ENCODE peak calls at places on chromosomes 2 and 18, in six cellular contexts. P is AG08395; F is effector memory CD4-positive, alpha-beta T cell; W is CD8-positive, alpha-beta memory T cell; O is neuronal stem cell; U is EL. R is an unnamed sample.
A peak's percentile ranks its signal among the peaks of the same experiment; 100 is the strongest.

GRCh38 chr2:26970244-26970927 is at the start of gene MAPRE3:
- DNase-seq in P (peak; percentile 94), W (peak; percentile 80), O (peak; percentile 97), F (peak; percentile 82), U (peak; percentile 63), R (peak; percentile 93)

GRCh38 chr18:12540751-12541150 is 117.2 kb downstream of the SPIRE1 start:
- DNase-seq in F (no peak), O (no peak), U (no peak), W (no peak), P (no peak), R (no peak)

GRCh38 chr2:126733795-126734194 is 77.8 kb downstream of the GYPC start:
- DNase-seq in P (no peak), O (no peak), F (no peak), U (no peak), W (no peak), R (no peak)

GRCh38 chr2:71536311-71536710 is 83.0 kb downstream of the DYSF start:
- DNase-seq in U (no peak), W (no peak), P (peak; percentile 87), F (no peak), O (no peak), R (no peak)

GRCh38 chr2:230578106-230578505 is 134.5 kb upstream of the CAB39 start:
- DNase-seq in F (no peak), W (no peak), O (no peak), P (no peak), U (peak; percentile 24), R (no peak)

GRCh38 chr2:46803551-46803885 is 112.1 kb downstream of the MCFD2 start:
- DNase-seq in P (no peak), U (no peak), W (no peak), F (no peak), O (no peak), R (no peak)

GRCh38 chr2:48346124-48346536 is 183.8 kb upstream of the STON1 start:
- DNase-seq in F (no peak), W (no peak), O (no peak), P (peak; percentile 72), U (peak; percentile 85), R (peak; percentile 89)

GRCh38 chr2:40432916-40433315 is 19.0 kb downstream of the SLC8A1 start:
- DNase-seq in F (no peak), W (no peak), O (no peak), U (peak; percentile 58), P (no peak), R (no peak)

GRCh38 chr2:121649652-121650553 is 641 bp upstream of the CLASP1 start:
- DNase-seq in P (peak; percentile 77), F (peak; percentile 65), O (peak; percentile 87), W (peak; percentile 73), U (peak; percentile 87), R (peak; percentile 93)

GRCh38 chr2:178016612-178017011 is 56.0 kb downstream of the PDE11A start:
- DNase-seq in W (no peak), O (no peak), P (no peak), U (no peak), F (no peak), R (no peak)

GRCh38 chr2:6068441-6068935 is 376.3 kb downstream of the SOX11 start:
- DNase-seq in W (no peak), F (no peak), P (no peak), O (no peak), U (no peak), R (no peak)

GRCh38 chr2:161420406-161421025 is 4.4 kb downstream of the TBR1 start:
- DNase-seq in F (no peak), U (no peak), O (peak; percentile 24), P (no peak), W (no peak), R (no peak)

GRCh38 chr2:84807063-84807485 is 73.8 kb downstream of the TRABD2A start:
- DNase-seq in F (no peak), O (no peak), P (peak; percentile 93), U (peak; percentile 99), W (no peak), R (no peak)

GRCh38 chr2:227891673-227892072 is 20.2 kb downstream of the DAW1 start:
- DNase-seq in O (no peak), P (no peak), W (no peak), F (no peak), U (no peak), R (no peak)

GRCh38 chr2:163808406-163808805 is 72.6 kb upstream of the FIGN start:
- DNase-seq in O (no peak), U (no peak), W (no peak), P (no peak), F (no peak), R (no peak)

GRCh38 chr18:75408554-75409506 is 18.7 kb downstream of the SMIM21 start:
- DNase-seq in P (peak; percentile 95), W (no peak), U (peak; percentile 98), F (no peak), O (no peak), R (no peak)

GRCh38 chr2:86330015-86330414 is 7.4 kb downstream of the REEP1 start:
- DNase-seq in O (no peak), U (no peak), W (no peak), F (no peak), P (no peak), R (no peak)

GRCh38 chr18:66377291-66377690 is 226.6 kb downstream of the CDH19 start:
- DNase-seq in P (no peak), O (no peak), W (no peak), U (no peak), F (no peak), R (no peak)

R was measured in cardiac muscle cell.